ENCODE peak calls at places on chromosomes 1 and 21, in five cellular contexts. I is cardiac muscle cell, K is OCI-LY7, D is HCT116, A is pancreas. N is an unnamed sample.

GRCh38 chr21:14767192-14767852 is 221.2 kb upstream of the SAMSN1 start:
- DNase-seq in I (no peak), K (no peak), D (no peak), A (no peak), N (no peak)

GRCh38 chr1:214857716-214858115 is 224.8 kb upstream of the KCNK2 start:
- DNase-seq in I (no peak), K (no peak), D (no peak), A (no peak), N (no peak)

GRCh38 chr1:202016717-202017384 is 6.5 kb downstream of the ELF3 start:
- DNase-seq in I (no peak), K (no peak), D (no peak), A (no peak), N (no peak)

GRCh38 chr1:161192476-161193465 is 6.1 kb downstream of the ADAMTS4 start:
- DNase-seq in I (peak; percentile 81), K (peak; percentile 86), D (peak; percentile 54), A (peak; percentile 66), N (no peak)

GRCh38 chr1:66247415-66248208 is 286.3 kb upstream of the SGIP1 start:
- DNase-seq in I (no peak), K (no peak), D (no peak), A (no peak), N (no peak)

GRCh38 chr1:36890776-36891175 is 143.5 kb downstream of the GRIK3 start:
- DNase-seq in I (no peak), K (no peak), D (no peak), A (no peak), N (no peak)

GRCh38 chr1:163069655-163070277 is 605 bp downstream of the RGS4 start:
- DNase-seq in I (no peak), K (no peak), D (no peak), A (no peak), N (no peak)

GRCh38 chr1:12052008-12052573 is 11.0 kb upstream of the TNFRSF8 start:
- DNase-seq in I (no peak), K (no peak), D (peak; percentile 65), A (peak; percentile 20), N (no peak)

GRCh38 chr1:64578270-64578973 is 108.5 kb downstream of the CACHD1 start:
- DNase-seq in I (no peak), K (no peak), D (no peak), A (no peak), N (no peak)

GRCh38 chr1:102715150-102715549 is 393.2 kb downstream of the COL11A1 start:
- DNase-seq in I (no peak), K (no peak), D (no peak), A (no peak), N (no peak)

GRCh38 chr1:162987866-162988265 is 81.3 kb upstream of the RGS4 start:
- DNase-seq in I (no peak), K (no peak), D (peak; percentile 6), A (no peak), N (no peak)

GRCh38 chr1:54263601-54264226 is 63.7 kb downstream of the MRPL37 start:
- DNase-seq in I (no peak), K (no peak), D (no peak), A (no peak), N (no peak)

DNA sequence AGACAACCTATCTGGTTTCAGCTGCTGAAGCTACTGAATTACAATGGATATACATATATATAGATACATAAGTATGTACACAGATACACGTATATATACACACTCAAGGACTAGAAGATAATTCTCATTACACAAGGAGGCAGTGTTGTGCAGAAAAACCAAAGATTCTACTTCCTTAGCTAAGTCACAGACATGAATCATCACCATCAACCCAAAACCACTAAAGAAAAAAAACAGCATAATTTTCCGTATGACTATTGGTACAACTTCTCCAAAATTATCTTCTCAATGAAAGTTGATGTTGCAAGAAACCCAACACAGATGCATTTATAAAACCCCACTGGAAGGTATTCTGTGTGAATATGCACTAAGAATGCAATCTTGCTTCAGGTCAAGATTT is 36.8 kb upstream of the RPF1 start:
- DNase-seq in I (peak; percentile 28), K (peak; percentile 60), D (peak; percentile 67), A (no peak), N (no peak)
- TF ChIP-seq CTCF in I (peak; percentile 52), K (peak; percentile 80), D (peak; percentile 76), A (no peak), N (peak; percentile 50)

GRCh38 chr1:172343246-172344099 is 77.0 kb upstream of the C1orf105 start:
- DNase-seq in I (no peak), K (no peak), D (no peak), A (no peak), N (no peak)

GRCh38 chr1:172344444-172344843 is 76.0 kb upstream of the C1orf105 start:
- DNase-seq in I (no peak), K (no peak), D (no peak), A (no peak), N (no peak)

GRCh38 chr1:172340520-172340919 is 80.0 kb upstream of the C1orf105 start:
- DNase-seq in I (no peak), K (no peak), D (no peak), A (no peak), N (no peak)

GRCh38 chr1:172341697-172342096 is 78.8 kb upstream of the C1orf105 start:
- DNase-seq in I (no peak), K (no peak), D (no peak), A (no peak), N (no peak)

GRCh38 chr1:172342584-172343245 is 77.8 kb upstream of the C1orf105 start:
- DNase-seq in I (no peak), K (no peak), D (no peak), A (no peak), N (no peak)
- H3K27ac ChIP-seq in I (no peak overlapping the region), K (no peak overlapping the region), D (no peak overlapping the region), A (no peak overlapping the region), N (peak overlapping the region; percentile 58)

GRCh38 chr1:226634611-226635246 is 86.2 kb downstream of the STUM start:
- DNase-seq in I (no peak), K (no peak), D (no peak), A (no peak), N (peak; percentile 61)
- H3K36me3 ChIP-seq in I (no peaks in the 10 kb centered on the region), K (peaks cover 60% of the 10 kb centered on the region), D (no peaks in the 10 kb centered on the region), A (no peaks in the 10 kb centered on the region), N (peaks cover 50% of the 10 kb centered on the region)

GRCh38 chr1:18920931-18921330 is 18.6 kb upstream of the ALDH4A1 start:
- DNase-seq in I (no peak), K (no peak), D (no peak), A (no peak), N (no peak)

GRCh38 chr1:18919949-18920348 is 17.6 kb upstream of the ALDH4A1 start:
- DNase-seq in I (no peak), K (no peak), D (no peak), A (no peak), N (no peak)

GRCh38 chr1:18922319-18922726 is 20.0 kb upstream of the ALDH4A1 start:
- DNase-seq in I (peak; percentile 87), K (no peak), D (no peak), A (peak; percentile 58), N (no peak)

GRCh38 chr1:18922848-18923475 is 20.6 kb upstream of the ALDH4A1 start:
- DNase-seq in I (no peak), K (no peak), D (no peak), A (no peak), N (no peak)

DNA sequence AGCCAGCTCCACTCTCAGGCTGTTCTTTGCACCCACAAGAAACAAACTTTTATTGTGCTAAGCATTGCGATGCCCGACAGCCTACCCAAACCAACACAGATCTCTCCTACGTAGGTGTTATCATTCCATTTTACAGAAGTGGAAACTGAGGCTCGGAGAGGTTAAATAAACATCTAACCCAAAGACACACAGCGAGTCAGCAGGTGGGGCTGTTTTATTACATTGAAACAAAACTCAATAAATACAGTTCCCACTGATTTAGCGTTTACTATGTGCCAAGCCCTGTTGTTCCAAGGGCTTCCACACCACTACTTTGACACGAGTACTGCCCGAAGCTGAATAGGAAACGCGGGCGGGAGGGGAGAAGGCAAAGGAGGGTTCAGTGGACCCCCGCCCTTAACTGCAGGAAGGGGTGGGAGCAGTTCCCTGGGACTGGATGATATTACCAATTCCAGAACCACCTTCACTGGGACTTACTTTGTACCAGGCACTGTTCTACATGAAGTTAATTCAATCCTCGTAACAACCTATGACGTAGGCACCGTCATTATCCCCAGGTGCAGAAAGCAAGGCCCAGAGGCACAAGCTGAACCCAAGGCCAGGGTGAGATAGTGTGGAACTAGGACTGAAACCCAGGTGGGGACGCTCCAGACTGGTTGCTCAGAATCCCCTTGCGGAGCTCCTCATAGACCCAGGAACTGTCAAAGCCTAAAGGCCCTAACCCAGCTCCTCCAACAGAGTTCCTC is 19.3 kb upstream of the ALDH4A1 start:
- DNase-seq in I (no peak), K (no peak), D (no peak), A (no peak), N (no peak)
- TF ChIP-seq CTCF in I (no peak), K (peak; percentile 19), D (no peak), A (no peak), N (no peak)

GRCh38 chr1:192807968-192808587 is 761 bp upstream of the RGS2 start:
- DNase-seq in I (no peak), K (no peak), D (no peak), A (no peak), N (no peak)
- H3K27ac ChIP-seq in I (peak overlapping the region; percentile 81), K (peak overlapping the region; percentile 56), D (peak overlapping the region; percentile 70), A (peak overlapping the region; percentile 98), N (peak overlapping the region; percentile 89)

GRCh38 chr21:34913786-34914185 is 135.3 kb downstream of the RUNX1 start:
- DNase-seq in I (no peak), K (no peak), D (no peak), A (no peak), N (no peak)
- H3K36me3 ChIP-seq in I (no peaks in the 10 kb centered on the region), K (peaks cover 7% of the 10 kb centered on the region), D (no peaks in the 10 kb centered on the region), A (no peaks in the 10 kb centered on the region), N (no peaks in the 10 kb centered on the region)

GRCh38 chr1:170790651-170791071 is 126.7 kb downstream of the PRRX1 start:
- DNase-seq in I (no peak), K (no peak), D (no peak), A (no peak), N (no peak)

GRCh38 chr1:170791941-170792340 is 128.0 kb downstream of the PRRX1 start:
- DNase-seq in I (no peak), K (no peak), D (no peak), A (no peak), N (no peak)

GRCh38 chr1:170789063-170789462 is 125.1 kb downstream of the PRRX1 start:
- DNase-seq in I (no peak), K (no peak), D (no peak), A (no peak), N (no peak)

GRCh38 chr1:170790175-170790574 is 126.2 kb downstream of the PRRX1 start:
- DNase-seq in I (no peak), K (no peak), D (no peak), A (no peak), N (no peak)
- TF ChIP-seq CTCF in I (no peak), K (no peak), D (no peak), A (no peak), N (no peak)

DNA sequence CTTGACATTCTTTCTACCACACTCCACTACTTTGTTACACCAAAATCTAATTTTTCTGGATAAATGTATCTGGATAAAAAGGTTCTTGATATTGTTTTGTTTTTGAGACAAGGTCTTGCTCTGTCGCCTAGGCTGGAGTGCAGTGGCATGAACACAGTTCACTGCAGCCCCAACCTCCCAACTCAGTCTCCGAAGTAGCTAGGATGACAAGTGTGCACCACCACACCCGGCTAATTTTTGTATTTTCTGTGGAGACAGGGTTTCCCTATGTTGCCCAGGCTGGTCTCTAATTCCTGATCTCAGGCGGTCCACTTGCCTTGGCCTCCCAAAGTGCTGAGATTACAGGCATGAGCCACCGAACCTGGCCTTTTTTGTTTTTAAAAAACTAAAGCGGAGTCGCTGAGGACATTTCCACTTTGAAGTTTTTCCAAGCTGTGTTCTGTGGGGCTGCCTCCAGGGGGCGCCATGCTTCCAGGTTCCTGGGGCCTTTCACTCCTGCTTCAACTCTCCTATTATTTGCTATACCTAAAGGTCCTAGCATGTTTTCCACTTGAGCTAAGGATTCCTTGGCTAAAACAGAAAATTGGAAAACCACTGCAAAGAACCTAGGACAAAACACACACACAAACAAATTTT is 14.1 kb upstream of the NCMAP start:
- DNase-seq in I (no peak), K (no peak), D (no peak), A (no peak), N (peak; percentile 78)
- H3K27ac ChIP-seq in I (no peak overlapping the region), K (no peak overlapping the region), D (peak overlapping the region; percentile 30), A (peak overlapping the region; percentile 66), N (peak overlapping the region; percentile 24)

N was measured in upper lobe of right lung.